ENCODE peak calls at places on chromosome 7, in four cellular contexts. One of them, this sample, is unnamed.

GRCh38 chr7:77330169-77330882 is 85.8 kb downstream of the GSAP start:
- DNase-seq in neural progenitor cell: no peak
- DNase-seq in PC-3: peak
- DNase-seq in neuronal stem cell: no peak
- DNase-seq in this sample: peak

GRCh38 chr7:88835147-88835728 is 39.7 kb upstream of the TEX47 start:
- DNase-seq in neural progenitor cell: peak
- DNase-seq in PC-3: peak
- DNase-seq in neuronal stem cell: peak
- DNase-seq in this sample: peak

GRCh38 chr7:130996841-130997231 is 262.8 kb upstream of the KLF14 start:
- DNase-seq in neural progenitor cell: no peak
- DNase-seq in PC-3: peak
- DNase-seq in neuronal stem cell: no peak
- DNase-seq in this sample: peak

GRCh38 chr7:37782166-37782565 is 66.2 kb upstream of the NME8 start:
- DNase-seq in neural progenitor cell: no peak
- DNase-seq in PC-3: no peak
- DNase-seq in neuronal stem cell: no peak
- DNase-seq in this sample: no peak

GRCh38 chr7:7808156-7808555 is 89.7 kb upstream of the RPA3 start:
- DNase-seq in neural progenitor cell: no peak
- DNase-seq in PC-3: peak
- DNase-seq in neuronal stem cell: no peak
- DNase-seq in this sample: no peak

GRCh38 chr7:129877146-129877792 is 75.5 kb downstream of the UBE2H start:
- DNase-seq in neural progenitor cell: no peak
- DNase-seq in PC-3: no peak
- DNase-seq in neuronal stem cell: no peak
- DNase-seq in this sample: no peak

GRCh38 chr7:70712942-70713341 is 419.0 kb upstream of the GALNT17 start:
- DNase-seq in neural progenitor cell: no peak
- DNase-seq in PC-3: no peak
- DNase-seq in neuronal stem cell: no peak
- DNase-seq in this sample: no peak

GRCh38 chr7:142872106-142872675 is 13.4 kb downstream of the TRPV6 start:
- DNase-seq in neural progenitor cell: no peak
- DNase-seq in PC-3: no peak
- DNase-seq in neuronal stem cell: no peak
- DNase-seq in this sample: no peak

GRCh38 chr7:76409537-76409936 is at the start of gene SSC4D:
- DNase-seq in neural progenitor cell: peak
- DNase-seq in PC-3: no peak
- DNase-seq in neuronal stem cell: no peak
- DNase-seq in this sample: no peak

GRCh38 chr7:137449016-137449415 is 105.5 kb upstream of the PTN start:
- DNase-seq in neural progenitor cell: no peak
- DNase-seq in PC-3: no peak
- DNase-seq in neuronal stem cell: no peak
- DNase-seq in this sample: no peak

GRCh38 chr7:138902156-138902555 is 79.0 kb downstream of the KIAA1549 start:
- DNase-seq in neural progenitor cell: no peak
- DNase-seq in PC-3: no peak
- DNase-seq in neuronal stem cell: no peak
- DNase-seq in this sample: peak

GRCh38 chr7:105399043-105399725 is 10.5 kb upstream of the SRPK2 start:
- DNase-seq in neural progenitor cell: no peak
- DNase-seq in PC-3: peak
- DNase-seq in neuronal stem cell: no peak
- DNase-seq in this sample: no peak

GRCh38 chr7:123811056-123811455 is 33.9 kb upstream of the HYAL4 start:
- DNase-seq in neural progenitor cell: no peak
- DNase-seq in PC-3: no peak
- DNase-seq in neuronal stem cell: no peak
- DNase-seq in this sample: no peak

GRCh38 chr7:83273699-83274098 is 111.0 kb upstream of the PCLO start:
- DNase-seq in neural progenitor cell: no peak
- DNase-seq in PC-3: no peak
- DNase-seq in neuronal stem cell: no peak
- DNase-seq in this sample: no peak

GRCh38 chr7:150742286-150742968 is 5.2 kb downstream of the GIMAP5 start:
- DNase-seq in neural progenitor cell: no peak
- DNase-seq in PC-3: no peak
- DNase-seq in neuronal stem cell: no peak
- DNase-seq in this sample: no peak

GRCh38 chr7:127588697-127589482 is 679 bp downstream of the ARF5 start:
- DNase-seq in neural progenitor cell: peak
- DNase-seq in PC-3: peak
- DNase-seq in neuronal stem cell: peak
- DNase-seq in this sample: peak

GRCh38 chr7:95028683-95029082 is 121.3 kb downstream of the PPP1R9A start:
- DNase-seq in neural progenitor cell: no peak
- DNase-seq in PC-3: no peak
- DNase-seq in neuronal stem cell: no peak
- DNase-seq in this sample: no peak

GRCh38 chr7:150805864-150806263 is 5.3 kb downstream of the TMEM176A start:
- DNase-seq in neural progenitor cell: no peak
- DNase-seq in PC-3: no peak
- DNase-seq in neuronal stem cell: no peak
- DNase-seq in this sample: no peak

GRCh38 chr7:148973256-148973655 is 55.0 kb downstream of the PDIA4 start:
- DNase-seq in neural progenitor cell: no peak
- DNase-seq in PC-3: peak
- DNase-seq in neuronal stem cell: no peak
- DNase-seq in this sample: no peak

GRCh38 chr7:153840861-153841260 is 211.3 kb upstream of the DPP6 start:
- DNase-seq in neural progenitor cell: no peak
- DNase-seq in PC-3: no peak
- DNase-seq in neuronal stem cell: no peak
- DNase-seq in this sample: no peak

GRCh38 chr7:148395990-148396716 is 194.4 kb upstream of the C7orf33 start:
- DNase-seq in neural progenitor cell: no peak
- DNase-seq in PC-3: no peak
- DNase-seq in neuronal stem cell: no peak
- DNase-seq in this sample: no peak

GRCh38 chr7:25215694-25216335 is 12.5 kb downstream of the NPVF start:
- DNase-seq in neural progenitor cell: no peak
- DNase-seq in PC-3: no peak
- DNase-seq in neuronal stem cell: no peak
- DNase-seq in this sample: no peak

GRCh38 chr7:51017576-51018535 is 235.2 kb upstream of the GRB10 start:
- DNase-seq in neural progenitor cell: no peak
- DNase-seq in PC-3: no peak
- DNase-seq in neuronal stem cell: no peak
- DNase-seq in this sample: no peak

GRCh38 chr7:99224263-99224947 is 16.5 kb upstream of the KPNA7 start:
- DNase-seq in neural progenitor cell: no peak
- DNase-seq in PC-3: peak
- DNase-seq in neuronal stem cell: no peak
- DNase-seq in this sample: no peak

GRCh38 chr7:1377111-1377909 is 82.0 kb downstream of the MICALL2 start:
- DNase-seq in neural progenitor cell: no peak
- DNase-seq in PC-3: no peak
- DNase-seq in neuronal stem cell: no peak
- DNase-seq in this sample: no peak

GRCh38 chr7:2029936-2030335 is 202.8 kb downstream of the MAD1L1 start:
- DNase-seq in neural progenitor cell: no peak
- DNase-seq in PC-3: no peak
- DNase-seq in neuronal stem cell: no peak
- DNase-seq in this sample: no peak

GRCh38 chr7:85587777-85588176 is 400.9 kb upstream of the SEMA3D start:
- DNase-seq in neural progenitor cell: no peak
- DNase-seq in PC-3: peak
- DNase-seq in neuronal stem cell: no peak
- DNase-seq in this sample: no peak

GRCh38 chr7:85595639-85596268 is 408.9 kb upstream of the SEMA3D start:
- DNase-seq in neural progenitor cell: no peak
- DNase-seq in PC-3: peak
- DNase-seq in neuronal stem cell: no peak
- DNase-seq in this sample: no peak

DNA sequence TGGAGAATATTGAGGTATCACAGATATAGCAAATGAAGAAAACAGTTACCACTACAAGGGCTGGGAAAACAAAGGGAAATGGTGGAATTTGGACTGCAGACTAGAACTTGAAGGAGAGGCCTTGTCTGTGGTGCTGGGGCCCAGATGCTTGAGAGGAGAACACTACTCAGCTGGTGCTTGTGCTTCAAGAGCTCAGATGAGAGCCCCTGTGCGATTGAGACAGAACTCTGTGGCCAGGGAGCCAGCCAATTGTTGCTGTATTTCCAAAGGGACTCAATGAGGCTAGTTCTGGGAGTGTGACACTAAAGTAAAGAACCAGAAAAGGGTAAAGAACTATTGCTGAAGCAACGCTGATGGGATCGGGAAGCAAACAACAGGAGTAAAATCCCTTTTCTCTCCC is 406.5 kb upstream of the SEMA3D start:
- DNase-seq in neural progenitor cell: no peak
- DNase-seq in PC-3: no peak
- DNase-seq in neuronal stem cell: no peak
- DNase-seq in this sample: no peak
- H2AFZ ChIP-seq in neural progenitor cell: peak
- H2AFZ ChIP-seq in PC-3: no peak
- H2AFZ ChIP-seq in neuronal stem cell: peak
- H2AFZ ChIP-seq in this sample: no peak

DNA sequence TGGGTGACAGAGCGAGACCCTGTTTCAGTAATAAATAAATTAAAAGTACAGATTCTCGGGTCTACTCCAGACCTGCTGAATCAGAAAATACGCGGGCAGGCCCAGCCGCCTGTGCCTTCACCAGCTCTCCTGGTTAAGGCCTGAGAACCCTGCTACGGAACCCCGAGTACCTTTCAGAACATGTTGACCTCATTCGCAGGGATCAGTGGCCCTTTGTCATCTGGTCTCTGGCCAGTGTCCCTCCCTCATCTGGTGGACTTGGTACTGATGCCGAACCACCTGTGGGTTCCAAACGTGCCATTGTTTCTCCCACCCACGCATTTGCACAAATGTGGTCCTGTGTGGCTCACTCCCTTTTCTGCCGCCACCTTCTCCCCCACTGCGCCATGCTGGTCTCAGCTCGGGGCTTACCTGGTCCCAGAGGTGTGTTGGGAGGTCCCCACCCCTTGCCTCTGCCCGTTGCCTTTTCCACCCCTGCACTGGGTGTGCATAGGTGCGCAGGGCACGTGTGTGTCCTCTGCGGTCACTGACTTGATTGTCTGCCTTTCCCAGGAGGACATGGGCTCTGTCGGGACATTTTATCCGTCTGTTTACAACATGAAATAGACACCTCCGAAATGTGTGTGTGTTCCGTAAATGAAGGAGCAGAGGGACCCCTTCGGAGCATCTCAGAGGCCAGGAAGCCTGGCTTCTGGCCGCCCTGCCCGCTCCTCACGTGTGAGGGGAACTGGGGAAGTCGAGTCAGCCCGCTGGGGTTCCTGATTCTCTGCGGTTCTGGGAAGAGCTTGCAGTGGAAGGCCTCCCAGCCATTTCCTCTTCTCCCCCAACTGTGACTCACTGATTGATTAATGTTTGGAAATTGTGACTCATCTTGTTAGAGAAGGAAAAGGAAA is 135.2 kb downstream of the CUX1 start:
- DNase-seq in neural progenitor cell: no peak
- DNase-seq in PC-3: peak
- DNase-seq in neuronal stem cell: no peak
- DNase-seq in this sample: no peak
- H2AFZ ChIP-seq in neural progenitor cell: no peak
- H2AFZ ChIP-seq in PC-3: no peak
- H2AFZ ChIP-seq in neuronal stem cell: no peak
- H2AFZ ChIP-seq in this sample: no peak

DNA sequence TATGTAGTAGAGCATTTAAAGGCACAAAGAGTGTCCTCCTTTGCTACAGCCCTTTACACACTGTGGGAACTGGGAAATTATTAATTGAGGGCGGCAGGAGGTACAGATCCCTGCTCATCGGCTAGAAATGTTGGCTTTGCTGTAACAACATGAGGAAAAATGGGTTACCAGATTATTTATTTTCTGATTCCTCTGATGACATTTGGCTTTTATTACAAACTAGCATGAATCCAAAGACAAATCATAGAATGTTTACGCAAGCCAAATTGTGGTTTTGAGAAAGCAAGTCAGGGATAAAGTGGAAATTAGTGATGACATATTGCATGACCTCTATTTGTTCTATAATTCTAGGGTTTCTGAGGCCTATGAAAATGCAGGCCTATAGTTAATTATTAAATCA is 126.1 kb upstream of the TMEM196 start:
- DNase-seq in neural progenitor cell: no peak
- DNase-seq in PC-3: peak
- DNase-seq in neuronal stem cell: no peak
- DNase-seq in this sample: no peak
- H2AFZ ChIP-seq in neural progenitor cell: no peak
- H2AFZ ChIP-seq in PC-3: peak
- H2AFZ ChIP-seq in neuronal stem cell: no peak
- H2AFZ ChIP-seq in this sample: no peak

GRCh38 chr7:32070051-32070405 is 179 bp downstream of the PDE1C start:
- DNase-seq in neural progenitor cell: no peak
- DNase-seq in PC-3: no peak
- DNase-seq in neuronal stem cell: no peak
- DNase-seq in this sample: no peak

GRCh38 chr7:32063614-32064013 is 6.6 kb downstream of the PDE1C start:
- DNase-seq in neural progenitor cell: no peak
- DNase-seq in PC-3: no peak
- DNase-seq in neuronal stem cell: no peak
- DNase-seq in this sample: no peak

GRCh38 chr7:32068411-32068905 is 1.7 kb downstream of the PDE1C start:
- DNase-seq in neural progenitor cell: no peak
- DNase-seq in PC-3: no peak
- DNase-seq in neuronal stem cell: no peak
- DNase-seq in this sample: no peak

GRCh38 chr7:32069251-32069650 is 956 bp downstream of the PDE1C start:
- DNase-seq in neural progenitor cell: no peak
- DNase-seq in PC-3: no peak
- DNase-seq in neuronal stem cell: no peak
- DNase-seq in this sample: no peak

GRCh38 chr7:32066441-32066840 is 3.8 kb downstream of the PDE1C start:
- DNase-seq in neural progenitor cell: no peak
- DNase-seq in PC-3: no peak
- DNase-seq in neuronal stem cell: no peak
- DNase-seq in this sample: no peak
- H2AFZ ChIP-seq in neural progenitor cell: no peak
- H2AFZ ChIP-seq in PC-3: no peak
- H2AFZ ChIP-seq in neuronal stem cell: no peak
- H2AFZ ChIP-seq in this sample: no peak

GRCh38 chr7:159141660-159142059 is 3.0 kb downstream of the VIPR2 start:
- DNase-seq in neural progenitor cell: peak
- DNase-seq in PC-3: no peak
- DNase-seq in neuronal stem cell: no peak
- DNase-seq in this sample: no peak
- H2AFZ ChIP-seq in neural progenitor cell: no peak
- H2AFZ ChIP-seq in PC-3: no peak
- H2AFZ ChIP-seq in neuronal stem cell: no peak
- H2AFZ ChIP-seq in this sample: no peak

GRCh38 chr7:117385340-117386124 is 41.8 kb downstream of the ASZ1 start:
- DNase-seq in neural progenitor cell: no peak
- DNase-seq in PC-3: peak
- DNase-seq in neuronal stem cell: no peak
- DNase-seq in this sample: no peak
- H2AFZ ChIP-seq in neural progenitor cell: no peak
- H2AFZ ChIP-seq in PC-3: no peak
- H2AFZ ChIP-seq in neuronal stem cell: no peak
- H2AFZ ChIP-seq in this sample: no peak

GRCh38 chr7:116521046-116521664 is 3.7 kb upstream of the CAV1 start:
- DNase-seq in neural progenitor cell: no peak
- DNase-seq in PC-3: peak
- DNase-seq in neuronal stem cell: no peak
- DNase-seq in this sample: no peak
- H2AFZ ChIP-seq in neural progenitor cell: no peak
- H2AFZ ChIP-seq in PC-3: peak
- H2AFZ ChIP-seq in neuronal stem cell: no peak
- H2AFZ ChIP-seq in this sample: no peak